ENCODE peak calls at places on chromosomes 13 and 19, in four cellular contexts. R is RPMI7951; K is stomach; D is stimulated activated CD8-positive, alpha-beta memory T cell treated with anti-CD3 and anti-CD28 coated beads, Interleukin-12 subunit alpha, Interleukin-12 subunit beta, amount 100 ng/mL, for 1 hour. B is an unnamed sample.

GRCh38 chr13:84243340-84243739 is 361.1 kb upstream of the SLITRK1 start:
- DNase-seq in K (no peak), R (no peak), D (no peak), B (no peak)

GRCh38 chr19:45924891-45925447 is 10.4 kb upstream of the NANOS2 start:
- DNase-seq in D (no peak), K (no peak), R (no peak), B (no peak)

GRCh38 chr13:93227280-93227905 is 786 bp downstream of the GPC6 start:
- DNase-seq in R (no peak), D (no peak), K (no peak), B (peak)

GRCh38 chr19:41753159-41753558 is 2.2 kb upstream of the CEACAM6 start:
- DNase-seq in K (peak), R (peak), D (peak), B (peak)

GRCh38 chr13:91399189-91400093 is 1.0 kb downstream of the GPC5 start:
- DNase-seq in R (no peak), D (no peak), K (no peak), B (no peak)

GRCh38 chr19:48419158-48419920 is 25.9 kb downstream of the GRIN2D start:
- DNase-seq in D (no peak), K (peak), R (peak), B (no peak)

GRCh38 chr19:50772408-50773311 is 2.4 kb downstream of the GPR32 start:
- DNase-seq in D (no peak), R (peak), K (no peak), B (no peak)

GRCh38 chr13:40468227-40468838 is 198.1 kb downstream of the FOXO1 start:
- DNase-seq in K (no peak), R (no peak), D (no peak), B (no peak)

GRCh38 chr13:113976711-113977684 is 3.1 kb upstream of the C13orf46 start:
- DNase-seq in K (no peak), R (peak), D (no peak), B (no peak)

B was measured in tibial nerve.